ENCODE peak calls at places on chromosomes 11 and 22, in ten cellular contexts. G is Daoy; B is substantia nigra; L is ELF-1; J is HTR-8/SVneo; E is cardiac muscle cell; W is amniotic stem cell; N is activated effector memory CD4-positive, alpha-beta T cell treated with anti-CD3 and anti-CD28 coated beads, Interleukin-2, amount 50 U/mL, for 16 hours; M is kidney; Z is activated naive CD4-positive, alpha-beta T cell. S is an unnamed sample.

GRCh38 chr11:102111787-102112653 is 1.8 kb downstream of the YAP1 start:
- DNase-seq in J (peak), B (no peak), W (peak), N (no peak), M (no peak), E (peak), G (peak), Z (no peak), L (peak), S (peak)

GRCh38 chr22:46596819-46597218 is 23.4 kb upstream of the GRAMD4 start:
- DNase-seq in N (no peak), G (no peak), E (no peak), B (no peak), J (no peak), M (peak), Z (no peak), W (no peak), L (peak), S (no peak)

GRCh38 chr22:28435960-28436359 is 243.7 kb downstream of the TTC28 start:
- DNase-seq in M (no peak), G (no peak), B (no peak), L (no peak), E (no peak), W (no peak), Z (no peak), J (no peak), N (no peak), S (no peak)

GRCh38 chr22:26663374-26663923 is 6.1 kb downstream of the MIAT start:
- DNase-seq in G (no peak), M (no peak), J (no peak), Z (no peak), L (no peak), E (no peak), B (no peak), N (no peak), W (no peak), S (no peak)

GRCh38 chr11:64305691-64306562 is 603 bp downstream of the ESRRA start:
- DNase-seq in E (peak), J (no peak), Z (peak), N (peak), G (peak), B (peak), W (no peak), L (peak), M (peak), S (no peak)

GRCh38 chr11:124879229-124879998 is 14.2 kb downstream of the ROBO3 start:
- DNase-seq in G (no peak), L (no peak), M (no peak), J (no peak), B (no peak), W (no peak), Z (no peak), E (no peak), N (no peak), S (no peak)

GRCh38 chr11:59368238-59369022 is 9.7 kb downstream of the OR5AN1 start:
- DNase-seq in W (no peak), B (no peak), N (no peak), M (no peak), L (no peak), Z (no peak), E (no peak), J (no peak), G (no peak), S (no peak)

GRCh38 chr22:31604137-31604705 is 57.8 kb downstream of the PISD start:
- DNase-seq in E (no peak), B (no peak), J (no peak), L (no peak), G (no peak), N (no peak), M (peak), W (no peak), Z (no peak), S (no peak)

GRCh38 chr11:78564037-78564888 is 10.4 kb downstream of the NARS2 start:
- DNase-seq in E (peak), N (no peak), M (no peak), B (no peak), L (no peak), G (peak), J (no peak), Z (no peak), W (peak), S (no peak)

GRCh38 chr11:62103141-62103540 is 20.7 kb upstream of the INCENP start:
- DNase-seq in G (no peak), N (no peak), E (no peak), W (no peak), L (no peak), B (no peak), Z (no peak), M (no peak), J (no peak), S (no peak)

GRCh38 chr22:45334068-45334467 is 24.3 kb downstream of the FAM118A start:
- DNase-seq in E (no peak), J (no peak), L (no peak), Z (no peak), G (no peak), W (no peak), B (no peak), M (no peak), N (no peak), S (no peak)

GRCh38 chr11:122652495-122652894 is 3.0 kb upstream of the UBASH3B start:
- DNase-seq in Z (no peak), J (no peak), L (no peak), G (no peak), M (no peak), N (no peak), B (no peak), E (no peak), W (no peak), S (no peak)

S was measured in H54.